ENCODE peak calls at places on chromosomes 1 and 21, in seven cellular contexts. M is type B pancreatic cell; X is activated effector memory CD4-positive, alpha-beta T cell treated with Interleukin-2 at 50 U/mL for 16 hours; Q is EL; G is fibroblast of mammary gland; K is stimulated activated CD4-positive, alpha-beta T cell treated with anti-CD3 and anti-CD28 coated beads, Interleukin-4, amount 100 ng/mL, for 48 hours; B is SK-N-DZ. R is an unnamed sample.

GRCh38 chr1:156922986-156923564 is 2.6 kb downstream of the LRRC71 start:
- DNase-seq in M (no peak), X (no peak), Q (no peak), G (no peak), K (no peak), B (no peak), R (no peak)

GRCh38 chr1:116585886-116586285 is 15.1 kb upstream of the CD58 start:
- DNase-seq in M (no peak), X (no peak), Q (no peak), G (no peak), K (no peak), B (no peak), R (no peak)

GRCh38 chr1:223331929-223332328 is 32.0 kb downstream of the SUSD4 start:
- DNase-seq in M (no peak), X (no peak), Q (peak), G (peak), K (no peak), B (no peak), R (peak)

GRCh38 chr1:109782927-109783326 is 19.2 kb upstream of the EPS8L3 start:
- DNase-seq in M (no peak), X (no peak), Q (no peak), G (no peak), K (no peak), B (no peak), R (no peak)

GRCh38 chr1:208851376-208851775 is 607.2 kb upstream of the PLXNA2 start:
- DNase-seq in M (no peak), X (no peak), Q (no peak), G (no peak), K (no peak), B (peak), R (no peak)

GRCh38 chr1:74432325-74432724 is 80.1 kb downstream of the LRRC53 start:
- DNase-seq in M (no peak), X (no peak), Q (no peak), G (no peak), K (no peak), B (no peak), R (no peak)

GRCh38 chr1:88774151-88774556 is 90.1 kb downstream of the PKN2 start:
- DNase-seq in M (no peak), X (no peak), Q (peak), G (no peak), K (no peak), B (no peak), R (peak)

GRCh38 chr1:24301395-24302175 is 17.6 kb upstream of the GRHL3 start:
- DNase-seq in M (no peak), X (no peak), Q (peak), G (peak), K (no peak), B (no peak), R (no peak)

GRCh38 chr1:63721531-63722189 is 52.2 kb upstream of the ROR1 start:
- DNase-seq in M (no peak), X (no peak), Q (peak), G (peak), K (no peak), B (no peak), R (peak)

GRCh38 chr21:45456014-45456835 is 51.3 kb downstream of the COL18A1 start:
- DNase-seq in M (no peak), X (no peak), Q (no peak), G (no peak), K (no peak), B (no peak), R (no peak)

GRCh38 chr1:16631248-16632043 is 18.1 kb upstream of the NBPF1 start:
- DNase-seq in M (peak), X (no peak), Q (no peak), G (no peak), K (no peak), B (no peak), R (no peak)

GRCh38 chr1:108053291-108054023 is 88.5 kb upstream of the VAV3 start:
- DNase-seq in M (no peak), X (no peak), Q (no peak), G (peak), K (no peak), B (no peak), R (no peak)

GRCh38 chr1:164771568-164772350 is 212.8 kb downstream of the PBX1 start:
- DNase-seq in M (no peak), X (no peak), Q (peak), G (peak), K (no peak), B (no peak), R (peak)

GRCh38 chr1:15198684-15199083 is 45.1 kb downstream of the TMEM51 start:
- DNase-seq in M (no peak), X (no peak), Q (no peak), G (no peak), K (no peak), B (no peak), R (no peak)

GRCh38 chr1:6660415-6661049 is 35.9 kb downstream of the THAP3 start:
- DNase-seq in M (no peak), X (no peak), Q (no peak), G (no peak), K (no peak), B (no peak), R (no peak)

GRCh38 chr1:1283821-1284220 is 3.6 kb downstream of the SCNN1D start:
- DNase-seq in M (peak), X (no peak), Q (peak), G (no peak), K (no peak), B (no peak), R (no peak)

GRCh38 chr21:15592271-15592860 is 137.4 kb upstream of the USP25 start:
- DNase-seq in M (no peak), X (no peak), Q (peak), G (peak), K (no peak), B (peak), R (no peak)

GRCh38 chr1:41784516-41785279 is 134.0 kb downstream of the HIVEP3 start:
- DNase-seq in M (no peak), X (no peak), Q (no peak), G (peak), K (no peak), B (no peak), R (no peak)

GRCh38 chr1:27591622-27592021 is 12.3 kb downstream of the AHDC1 start:
- DNase-seq in M (no peak), X (no peak), Q (no peak), G (peak), K (no peak), B (no peak), R (no peak)

GRCh38 chr1:175133693-175134435 is 58.7 kb downstream of the KIAA0040 start:
- DNase-seq in M (no peak), X (no peak), Q (no peak), G (peak), K (no peak), B (no peak), R (no peak)

GRCh38 chr1:119783354-119784126 is 14.8 kb upstream of the HMGCS2 start:
- DNase-seq in M (no peak), X (no peak), Q (no peak), G (peak), K (no peak), B (no peak), R (peak)

GRCh38 chr1:91059157-91059556 is 37.3 kb upstream of the ZNF644 start:
- DNase-seq in M (no peak), X (no peak), Q (no peak), G (no peak), K (no peak), B (no peak), R (no peak)

GRCh38 chr1:178046856-178047255 is 47.0 kb upstream of the RASAL2 start:
- DNase-seq in M (no peak), X (no peak), Q (no peak), G (no peak), K (no peak), B (no peak), R (no peak)

GRCh38 chr21:27424601-27425000 is 457.7 kb upstream of the ADAMTS5 start:
- DNase-seq in M (no peak), X (no peak), Q (peak), G (peak), K (no peak), B (no peak), R (peak)

GRCh38 chr1:200483491-200484143 is 73.8 kb upstream of the ZNF281 start:
- DNase-seq in M (no peak), X (peak), Q (peak), G (peak), K (peak), B (no peak), R (peak)

GRCh38 chr1:243253927-243254232 is 1.2 kb downstream of the CEP170 start:
- DNase-seq in M (no peak), X (no peak), Q (peak), G (no peak), K (no peak), B (no peak), R (no peak)

GRCh38 chr1:17441265-17441992 is 2.0 kb upstream of the RCC2 start:
- DNase-seq in M (no peak), X (no peak), Q (no peak), G (peak), K (no peak), B (no peak), R (peak)

GRCh38 chr1:164092603-164093353 is 466.2 kb upstream of the PBX1 start:
- DNase-seq in M (no peak), X (no peak), Q (peak), G (peak), K (no peak), B (no peak), R (no peak)

GRCh38 chr1:169809370-169810095 is 14.8 kb upstream of the METTL18 start:
- DNase-seq in M (no peak), X (no peak), Q (peak), G (peak), K (no peak), B (peak), R (no peak)

GRCh38 chr1:208499021-208499420 is 254.8 kb upstream of the PLXNA2 start:
- DNase-seq in M (no peak), X (no peak), Q (no peak), G (no peak), K (no peak), B (no peak), R (no peak)

GRCh38 chr21:28793043-28793442 is 199.6 kb downstream of the LTN1 start:
- DNase-seq in M (no peak), X (no peak), Q (peak), G (peak), K (no peak), B (no peak), R (no peak)